ENCODE peak calls at places on chromosomes 16 and 17, in six cellular contexts. S is mesendoderm, C is endothelial cell, F is NCI-H1417, B is upper lobe of right lung, O is HFF-Myc. W is an unnamed sample.
A peak's percentile ranks its signal among the peaks of the same experiment; 100 is the strongest.

GRCh38 chr17:63516910-63517824 is 6.0 kb upstream of the KCNH6 start:
- DNase-seq in S (peak; percentile 41), C (no peak), F (no peak), B (no peak), O (no peak), W (no peak)

GRCh38 chr17:73998246-73999220 is 204.9 kb upstream of the RPL38 start:
- DNase-seq in S (peak; percentile 61), C (peak; percentile 80), F (peak; percentile 47), B (peak; percentile 79), O (no peak), W (peak; percentile 77)

GRCh38 chr16:88329726-88330700 is 52.7 kb upstream of the ZNF469 start:
- DNase-seq in S (no peak), C (no peak), F (no peak), B (no peak), O (no peak), W (peak; percentile 11)

GRCh38 chr17:50465635-50466034 is 3.0 kb downstream of the CHAD start:
- DNase-seq in S (no peak), C (no peak), F (no peak), B (no peak), O (no peak), W (no peak)

GRCh38 chr17:32350662-32351418 is 883 bp downstream of the ZNF207 start:
- DNase-seq in S (peak; percentile 75), C (peak; percentile 13), F (peak; percentile 49), B (no peak), O (no peak), W (no peak)

GRCh38 chr17:68334393-68334792 is 43.1 kb downstream of the ARSG start:
- DNase-seq in S (no peak), C (no peak), F (no peak), B (no peak), O (no peak), W (no peak)

GRCh38 chr17:47615766-47616424 is 33.8 kb upstream of the KPNB1 start:
- DNase-seq in S (peak; percentile 49), C (no peak), F (peak; percentile 19), B (no peak), O (no peak), W (no peak)

GRCh38 chr17:49217651-49218413 is 7.3 kb downstream of the ABI3 start:
- DNase-seq in S (no peak), C (no peak), F (no peak), B (peak; percentile 86), O (no peak), W (peak; percentile 87)

GRCh38 chr16:77675464-77676324 is 46.6 kb upstream of the NUDT7 start:
- DNase-seq in S (peak; percentile 82), C (peak; percentile 77), F (peak; percentile 70), B (no peak), O (peak; percentile 59), W (no peak)

GRCh38 chr16:77840623-77841274 is 52.4 kb downstream of the VAT1L start:
- DNase-seq in S (no peak), C (no peak), F (no peak), B (no peak), O (no peak), W (no peak)

GRCh38 chr17:8924595-8924994 is 40.9 kb downstream of the PIK3R5 start:
- DNase-seq in S (no peak), C (no peak), F (no peak), B (no peak), O (no peak), W (no peak)

GRCh38 chr16:54847207-54847606 is 83.5 kb upstream of the IRX5 start:
- DNase-seq in S (no peak), C (no peak), F (peak; percentile 24), B (no peak), O (no peak), W (no peak)

GRCh38 chr16:35598696-35599332 is 2139.4 kb downstream of the TP53TG3F start:
- DNase-seq in S (no peak), C (no peak), F (no peak), B (no peak), O (no peak), W (no peak)

GRCh38 chr17:42190491-42191180 is 3.7 kb downstream of the GHDC start:
- DNase-seq in S (no peak), C (no peak), F (no peak), B (no peak), O (no peak), W (no peak)

GRCh38 chr16:89409161-89409711 is 81.1 kb downstream of the ANKRD11 start:
- DNase-seq in S (peak; percentile 85), C (no peak), F (no peak), B (no peak), O (no peak), W (no peak)

GRCh38 chr17:31802502-31802901 is 56.5 kb downstream of the COPRS start:
- DNase-seq in S (no peak), C (no peak), F (no peak), B (no peak), O (no peak), W (no peak)

GRCh38 chr17:44970136-44970737 is 2.1 kb upstream of the C1QL1 start:
- DNase-seq in S (peak; percentile 49), C (no peak), F (no peak), B (no peak), O (no peak), W (no peak)

GRCh38 chr16:89613101-89613953 is at the start of gene DPEP1:
- DNase-seq in S (no peak), C (no peak), F (no peak), B (no peak), O (no peak), W (peak; percentile 49)

GRCh38 chr17:50501906-50502642 is 6.2 kb upstream of the MYCBPAP start:
- DNase-seq in S (no peak), C (no peak), F (no peak), B (no peak), O (no peak), W (no peak)

GRCh38 chr17:71339219-71339618 is 781.6 kb upstream of the SOX9 start:
- DNase-seq in S (no peak), C (no peak), F (no peak), B (no peak), O (no peak), W (no peak)

GRCh38 chr17:49012893-49013255 is 15.7 kb downstream of the IGF2BP1 start:
- DNase-seq in S (no peak), C (no peak), F (no peak), B (no peak), O (no peak), W (no peak)

GRCh38 chr17:62737513-62737912 is 70.6 kb downstream of the MARCHF10 start:
- DNase-seq in S (no peak), C (no peak), F (no peak), B (no peak), O (no peak), W (no peak)

GRCh38 chr17:34613064-34614019 is 34.0 kb downstream of the TMEM132E start:
- DNase-seq in S (peak; percentile 68), C (no peak), F (peak; percentile 90), B (no peak), O (no peak), W (no peak)

GRCh38 chr17:80124351-80124981 is 22.5 kb downstream of the EIF4A3 start:
- DNase-seq in S (peak; percentile 87), C (peak; percentile 62), F (peak; percentile 12), B (no peak), O (no peak), W (peak; percentile 52)

GRCh38 chr16:13909872-13910303 is 10.1 kb upstream of the ERCC4 start:
- DNase-seq in S (no peak), C (no peak), F (no peak), B (no peak), O (no peak), W (no peak)

W was measured in Right ventricle myocardium inferior.